ENCODE peak calls at places on chromosomes 13 and 19, in four cellular contexts. One of them, this sample, is unnamed.

GRCh38 chr19:1449467-1450442 is at the start of gene APC2:
- DNase-seq in HCT116: no peak
- DNase-seq in PC-3: no peak
- DNase-seq in GM23248: peak
- DNase-seq in this sample: no peak

GRCh38 chr13:45336025-45336800 is 4.8 kb downstream of the TPT1 start:
- DNase-seq in HCT116: no peak
- DNase-seq in PC-3: no peak
- DNase-seq in GM23248: no peak
- DNase-seq in this sample: no peak

GRCh38 chr19:6856749-6857372 is 30.5 kb upstream of the ADGRE1 start:
- DNase-seq in HCT116: no peak
- DNase-seq in PC-3: no peak
- DNase-seq in GM23248: peak
- DNase-seq in this sample: no peak

GRCh38 chr19:17753976-17754375 is 2.7 kb downstream of the FCHO1 start:
- DNase-seq in HCT116: no peak
- DNase-seq in PC-3: no peak
- DNase-seq in GM23248: no peak
- DNase-seq in this sample: no peak

GRCh38 chr19:29516821-29517395 is 8.9 kb upstream of the VSTM2B start:
- DNase-seq in HCT116: no peak
- DNase-seq in PC-3: no peak
- DNase-seq in GM23248: no peak
- DNase-seq in this sample: no peak

GRCh38 chr13:45941261-45941660 is 89.7 kb upstream of the SIAH3 start:
- DNase-seq in HCT116: no peak
- DNase-seq in PC-3: no peak
- DNase-seq in GM23248: no peak
- DNase-seq in this sample: no peak

GRCh38 chr13:103386341-103386740 is 320.1 kb upstream of the SLC10A2 start:
- DNase-seq in HCT116: no peak
- DNase-seq in PC-3: peak
- DNase-seq in GM23248: peak
- DNase-seq in this sample: peak

GRCh38 chr13:34459856-34460255 is 482.2 kb upstream of the NBEA start:
- DNase-seq in HCT116: no peak
- DNase-seq in PC-3: no peak
- DNase-seq in GM23248: no peak
- DNase-seq in this sample: no peak

GRCh38 chr19:19262190-19263057 is 10.7 kb downstream of the TM6SF2 start:
- DNase-seq in HCT116: no peak
- DNase-seq in PC-3: no peak
- DNase-seq in GM23248: peak
- DNase-seq in this sample: no peak

GRCh38 chr19:4606921-4607678 is 32.2 kb upstream of the TNFAIP8L1 start:
- DNase-seq in HCT116: no peak
- DNase-seq in PC-3: no peak
- DNase-seq in GM23248: peak
- DNase-seq in this sample: no peak

GRCh38 chr19:13968999-13969398 is 16.7 kb downstream of the DCAF15 start:
- DNase-seq in HCT116: no peak
- DNase-seq in PC-3: no peak
- DNase-seq in GM23248: no peak
- DNase-seq in this sample: no peak

GRCh38 chr19:42116308-42117075 is 15.8 kb downstream of the POU2F2 start:
- DNase-seq in HCT116: no peak
- DNase-seq in PC-3: no peak
- DNase-seq in GM23248: no peak
- DNase-seq in this sample: no peak

GRCh38 chr13:96034662-96035061 is 18.5 kb downstream of the UGGT2 start:
- DNase-seq in HCT116: no peak
- DNase-seq in PC-3: no peak
- DNase-seq in GM23248: no peak
- DNase-seq in this sample: no peak

GRCh38 chr13:34864650-34865049 is 77.4 kb upstream of the NBEA start:
- DNase-seq in HCT116: no peak
- DNase-seq in PC-3: no peak
- DNase-seq in GM23248: no peak
- DNase-seq in this sample: no peak

GRCh38 chr19:8575467-8575997 is 1.7 kb downstream of the MYO1F start:
- DNase-seq in HCT116: no peak
- DNase-seq in PC-3: peak
- DNase-seq in GM23248: peak
- DNase-seq in this sample: no peak

GRCh38 chr19:11887618-11888531 is at the start of gene ZNF69:
- DNase-seq in HCT116: no peak
- DNase-seq in PC-3: peak
- DNase-seq in GM23248: peak
- DNase-seq in this sample: peak

GRCh38 chr19:6068711-6069110 is 41.6 kb downstream of the RFX2 start:
- DNase-seq in HCT116: no peak
- DNase-seq in PC-3: no peak
- DNase-seq in GM23248: no peak
- DNase-seq in this sample: no peak

GRCh38 chr19:45746866-45747265 is 13.6 kb downstream of the MEIOSIN start:
- DNase-seq in HCT116: no peak
- DNase-seq in PC-3: no peak
- DNase-seq in GM23248: no peak
- DNase-seq in this sample: no peak

GRCh38 chr19:38561658-38562057 is 56.1 kb downstream of the MAP4K1 start:
- DNase-seq in HCT116: no peak
- DNase-seq in PC-3: no peak
- DNase-seq in GM23248: no peak
- DNase-seq in this sample: no peak

GRCh38 chr13:23321534-23322241 is 111.8 kb downstream of the SACS start:
- DNase-seq in HCT116: peak
- DNase-seq in PC-3: peak
- DNase-seq in GM23248: peak
- DNase-seq in this sample: peak

GRCh38 chr13:86085890-86086289 is 286.7 kb upstream of the SLITRK6 start:
- DNase-seq in HCT116: no peak
- DNase-seq in PC-3: peak
- DNase-seq in GM23248: peak
- DNase-seq in this sample: no peak

GRCh38 chr13:98158172-98158907 is 15.4 kb downstream of the FARP1 start:
- DNase-seq in HCT116: no peak
- DNase-seq in PC-3: no peak
- DNase-seq in GM23248: no peak
- DNase-seq in this sample: no peak

GRCh38 chr13:43357435-43358065 is 334.2 kb downstream of the DNAJC15 start:
- DNase-seq in HCT116: no peak
- DNase-seq in PC-3: no peak
- DNase-seq in GM23248: no peak
- DNase-seq in this sample: no peak

GRCh38 chr13:48344264-48344663 is 40.7 kb downstream of the RB1 start:
- DNase-seq in HCT116: no peak
- DNase-seq in PC-3: no peak
- DNase-seq in GM23248: no peak
- DNase-seq in this sample: no peak

GRCh38 chr19:41641879-41642485 is 15.1 kb upstream of the CEACAM4 start:
- DNase-seq in HCT116: peak
- DNase-seq in PC-3: peak
- DNase-seq in GM23248: peak
- DNase-seq in this sample: peak

DNA sequence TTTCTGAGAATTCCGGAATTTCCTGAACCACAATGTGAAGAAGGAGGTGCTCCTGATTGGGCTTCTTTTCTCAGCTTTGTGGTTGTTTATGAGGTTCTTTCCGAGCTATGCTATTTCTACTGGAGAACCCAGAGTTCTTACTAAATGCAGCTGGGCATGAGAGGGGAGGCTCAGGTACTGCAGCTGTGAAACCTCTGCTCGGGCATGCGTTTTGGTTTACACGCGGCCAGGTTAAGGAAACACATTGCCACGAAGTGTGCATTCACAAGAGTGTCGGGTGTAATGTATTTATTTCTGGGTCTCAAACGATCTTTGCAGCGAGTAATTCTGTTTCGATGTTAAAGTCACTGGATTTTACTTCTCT is 657 bp upstream of the MIR17HG start:
- DNase-seq in HCT116: no peak
- DNase-seq in PC-3: peak
- DNase-seq in GM23248: peak
- DNase-seq in this sample: peak
- TF ChIP-seq EZH2 in HCT116: no peak
- TF ChIP-seq EZH2 in PC-3: no peak
- TF ChIP-seq EZH2 in GM23248: peak
- TF ChIP-seq EZH2 in this sample: no peak

DNA sequence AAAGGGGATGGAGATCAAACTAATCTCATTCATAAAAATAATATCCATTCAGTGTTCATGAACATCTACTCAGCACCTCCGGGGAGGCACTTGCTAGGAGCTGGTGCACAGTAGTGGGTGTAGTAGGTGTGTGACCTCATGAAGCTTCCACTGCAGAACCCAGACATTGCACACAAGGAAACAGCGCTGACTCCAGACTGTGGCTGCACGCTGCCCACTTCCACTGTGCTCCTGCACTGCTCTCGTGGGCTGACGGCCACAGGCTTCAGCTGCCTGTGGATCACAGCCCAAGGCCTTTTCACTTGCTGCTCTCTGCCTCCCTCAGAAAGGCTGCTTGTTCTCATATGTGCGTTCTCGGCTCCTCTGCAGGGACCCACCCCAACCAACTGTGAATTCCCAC is 214.4 kb upstream of the ZNF507 start:
- DNase-seq in HCT116: no peak
- DNase-seq in PC-3: no peak
- DNase-seq in GM23248: no peak
- DNase-seq in this sample: no peak
- H2AFZ ChIP-seq in HCT116: no peak
- H2AFZ ChIP-seq in PC-3: no peak
- H2AFZ ChIP-seq in GM23248: no peak
- H2AFZ ChIP-seq in this sample: no peak

GRCh38 chr19:52527134-52527953 is at the start of gene ZNF808:
- DNase-seq in HCT116: peak
- DNase-seq in PC-3: peak
- DNase-seq in GM23248: peak
- DNase-seq in this sample: peak
- H3K9ac ChIP-seq in HCT116: peak
- H3K9ac ChIP-seq in PC-3: peak
- H3K9ac ChIP-seq in GM23248: peak
- H3K9ac ChIP-seq in this sample: peak

DNA sequence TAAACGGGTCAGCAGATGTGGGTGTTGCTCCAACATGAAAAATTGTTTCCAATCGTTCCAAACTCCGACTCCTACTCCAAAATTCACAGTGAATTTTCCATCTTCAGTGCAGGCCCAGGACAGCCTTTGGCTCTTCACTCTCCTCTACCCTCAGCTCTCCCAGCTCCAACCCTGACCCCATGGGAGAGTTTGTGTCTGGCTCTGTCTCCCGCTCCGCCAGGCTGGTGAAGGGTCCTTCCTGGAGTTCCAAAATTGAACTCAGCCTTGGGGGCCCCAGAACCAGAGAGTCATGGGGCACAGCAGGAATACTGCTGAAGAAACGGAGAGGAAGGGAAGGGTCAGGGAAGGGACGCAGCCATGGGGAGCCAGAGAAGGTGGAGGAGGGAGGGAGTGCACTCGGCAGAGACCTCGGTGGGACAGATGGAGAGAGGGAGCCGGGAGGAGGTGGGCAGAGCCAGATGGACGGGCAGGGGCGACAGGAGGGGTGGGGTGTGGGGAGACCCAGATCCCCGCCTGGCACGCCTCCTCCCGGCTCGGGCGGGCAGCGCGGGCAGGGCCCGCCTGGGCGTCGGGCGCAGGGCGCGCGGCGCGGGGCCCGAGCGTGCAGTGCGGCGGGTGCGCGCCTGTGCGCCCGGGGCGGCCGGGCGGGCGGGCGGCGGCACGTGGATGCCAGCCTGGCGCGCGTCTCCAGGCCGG is 45.7 kb downstream of the CELF5 start:
- DNase-seq in HCT116: no peak
- DNase-seq in PC-3: no peak
- DNase-seq in GM23248: no peak
- DNase-seq in this sample: no peak
- TF ChIP-seq EZH2 in HCT116: no peak
- TF ChIP-seq EZH2 in PC-3: no peak
- TF ChIP-seq EZH2 in GM23248: peak
- TF ChIP-seq EZH2 in this sample: peak

DNA sequence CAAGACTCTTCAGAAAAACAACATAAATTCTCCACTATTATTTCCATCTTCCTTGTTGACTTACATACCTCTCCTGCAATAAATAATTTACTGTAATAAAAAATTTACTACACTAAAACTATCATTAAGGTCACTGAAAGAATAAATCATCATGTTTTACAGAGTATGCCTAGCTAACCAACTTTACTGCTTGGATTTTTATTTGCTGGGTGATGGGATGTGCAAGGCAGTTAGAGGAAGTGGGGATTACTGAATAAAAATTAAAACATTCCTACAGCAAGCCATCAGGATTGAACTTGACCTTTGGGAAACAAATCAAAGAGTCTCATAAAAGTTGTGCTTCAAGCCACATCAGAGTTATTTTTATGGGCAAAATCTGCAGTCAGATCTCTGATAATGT is 610.3 kb downstream of the TBC1D4 start:
- DNase-seq in HCT116: no peak
- DNase-seq in PC-3: peak
- DNase-seq in GM23248: no peak
- DNase-seq in this sample: no peak
- H2AFZ ChIP-seq in HCT116: no peak
- H2AFZ ChIP-seq in PC-3: no peak
- H2AFZ ChIP-seq in GM23248: no peak
- H2AFZ ChIP-seq in this sample: no peak

DNA sequence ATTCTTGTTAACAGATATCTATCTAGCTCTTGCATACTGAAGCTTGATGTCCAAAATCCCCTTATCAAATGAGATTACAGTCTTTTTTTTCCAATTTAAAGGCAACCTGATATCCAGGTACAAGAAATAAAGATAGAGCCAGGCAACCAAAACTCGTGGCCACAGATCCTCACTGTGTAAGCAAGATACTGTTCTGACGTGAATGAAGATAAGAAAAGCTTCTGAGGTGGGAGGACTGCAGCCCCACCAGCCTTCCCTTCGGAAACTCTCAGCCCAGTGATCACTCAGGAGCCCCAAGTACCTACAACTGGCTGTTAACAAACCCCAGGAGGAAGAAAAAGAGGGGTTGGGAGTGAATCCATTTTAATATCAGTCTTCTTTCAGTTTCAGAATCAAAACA is 191.6 kb downstream of the EFNB2 start:
- DNase-seq in HCT116: no peak
- DNase-seq in PC-3: no peak
- DNase-seq in GM23248: no peak
- DNase-seq in this sample: no peak
- H3K9ac ChIP-seq in HCT116: no peak
- H3K9ac ChIP-seq in PC-3: no peak
- H3K9ac ChIP-seq in GM23248: no peak
- H3K9ac ChIP-seq in this sample: no peak

GRCh38 chr19:58279042-58279924 is 528 bp downstream of the ZNF8 start:
- DNase-seq in HCT116: no peak
- DNase-seq in PC-3: peak
- DNase-seq in GM23248: peak
- DNase-seq in this sample: peak
- TF ChIP-seq EZH2 in HCT116: no peak
- TF ChIP-seq EZH2 in PC-3: no peak
- TF ChIP-seq EZH2 in GM23248: no peak
- TF ChIP-seq EZH2 in this sample: no peak

This sample was measured in mammary epithelial cell.